ENCODE peak calls at places on chromosomes 6 and 20, in ten cellular contexts. H, R, A, D, K, S, G, I, V and B are unnamed samples.

GRCh38 chr6:169940554-169941290 is 189.3 kb downstream of the ERMARD start:
- DNase-seq in H (no peak), R (no peak), A (no peak), D (no peak), K (no peak), S (no peak), G (peak), I (no peak), V (no peak), B (no peak)

GRCh38 chr6:69090132-69090531 is 455.1 kb downstream of the ADGRB3 start:
- DNase-seq in H (no peak), R (no peak), A (no peak), D (no peak), K (no peak), S (no peak), G (no peak), I (no peak), V (peak), B (no peak)

GRCh38 chr6:147741419-147741818 is 232.9 kb downstream of the SAMD5 start:
- DNase-seq in H (no peak), R (no peak), A (no peak), D (no peak), K (no peak), S (no peak), G (no peak), I (no peak), V (no peak), B (no peak)

GRCh38 chr6:73672290-73672689 is 18.5 kb upstream of the SLC17A5 start:
- DNase-seq in H (no peak), R (no peak), A (no peak), D (no peak), K (no peak), S (no peak), G (no peak), I (no peak), V (no peak), B (no peak)

GRCh38 chr20:10715035-10715434 is 41.2 kb upstream of the JAG1 start:
- DNase-seq in H (no peak), R (no peak), A (no peak), D (no peak), K (no peak), S (no peak), G (no peak), I (no peak), V (peak), B (no peak)

GRCh38 chr6:113018351-113019151 is 671.4 kb downstream of the RFPL4B start:
- DNase-seq in H (no peak), R (no peak), A (peak), D (no peak), K (no peak), S (no peak), G (peak), I (no peak), V (peak), B (no peak)

GRCh38 chr6:121897337-121897760 is 461.9 kb downstream of the GJA1 start:
- DNase-seq in H (peak), R (no peak), A (no peak), D (peak), K (no peak), S (no peak), G (no peak), I (no peak), V (no peak), B (no peak)

GRCh38 chr6:3594196-3594595 is 137.3 kb upstream of the SLC22A23 start:
- DNase-seq in H (no peak), R (no peak), A (no peak), D (no peak), K (no peak), S (no peak), G (no peak), I (no peak), V (no peak), B (no peak)

GRCh38 chr6:139534472-139535115 is 160.1 kb upstream of the CITED2 start:
- DNase-seq in H (no peak), R (no peak), A (no peak), D (no peak), K (no peak), S (no peak), G (no peak), I (no peak), V (no peak), B (no peak)

GRCh38 chr6:81487489-81487888 is 265.0 kb downstream of the TENT5A start:
- DNase-seq in H (peak), R (no peak), A (peak), D (no peak), K (no peak), S (no peak), G (peak), I (no peak), V (no peak), B (peak)

GRCh38 chr6:132298344-132298949 is 102.8 kb downstream of the MOXD1 start:
- DNase-seq in H (peak), R (no peak), A (no peak), D (peak), K (no peak), S (peak), G (no peak), I (no peak), V (peak), B (no peak)

GRCh38 chr20:1174787-1175186 is 10.0 kb downstream of the TMEM74B start:
- DNase-seq in H (no peak), R (no peak), A (no peak), D (no peak), K (no peak), S (no peak), G (no peak), I (no peak), V (no peak), B (no peak)

GRCh38 chr6:109071125-109071917 is 23.3 kb downstream of the SESN1 start:
- DNase-seq in H (no peak), R (no peak), A (no peak), D (no peak), K (no peak), S (no peak), G (no peak), I (no peak), V (no peak), B (no peak)

GRCh38 chr6:122839477-122839876 is 50.4 kb downstream of the SMPDL3A start:
- DNase-seq in H (peak), R (no peak), A (no peak), D (peak), K (peak), S (no peak), G (peak), I (no peak), V (peak), B (peak)

GRCh38 chr6:146850238-146850896 is 251.6 kb downstream of the ADGB start:
- DNase-seq in H (no peak), R (peak), A (no peak), D (peak), K (no peak), S (no peak), G (peak), I (no peak), V (peak), B (no peak)

GRCh38 chr20:58025233-58025632 is 203.2 kb downstream of the ANKRD60 start:
- DNase-seq in H (no peak), R (no peak), A (no peak), D (no peak), K (no peak), S (no peak), G (no peak), I (no peak), V (no peak), B (no peak)

GRCh38 chr6:53926505-53926904 is 131.7 kb downstream of the LRRC1 start:
- DNase-seq in H (no peak), R (no peak), A (no peak), D (peak), K (no peak), S (no peak), G (no peak), I (no peak), V (peak), B (no peak)

GRCh38 chr20:59751075-59751711 is 146.9 kb downstream of the PHACTR3 start:
- DNase-seq in H (peak), R (peak), A (peak), D (peak), K (no peak), S (no peak), G (peak), I (peak), V (peak), B (peak)

GRCh38 chr6:484086-484728 is 92.7 kb downstream of the IRF4 start:
- DNase-seq in H (no peak), R (no peak), A (no peak), D (no peak), K (no peak), S (no peak), G (no peak), I (no peak), V (no peak), B (no peak)

GRCh38 chr6:170040115-170040500 is 250.8 kb downstream of the DLL1 start:
- DNase-seq in H (no peak), R (no peak), A (peak), D (no peak), K (peak), S (no peak), G (peak), I (no peak), V (no peak), B (no peak)

GRCh38 chr6:107290491-107290890 is 168.9 kb downstream of the PDSS2 start:
- DNase-seq in H (peak), R (no peak), A (no peak), D (no peak), K (no peak), S (no peak), G (no peak), I (no peak), V (no peak), B (no peak)

GRCh38 chr6:164967102-164967501 is 342.3 kb downstream of the C6orf118 start:
- DNase-seq in H (peak), R (no peak), A (no peak), D (no peak), K (no peak), S (no peak), G (no peak), I (no peak), V (no peak), B (no peak)

GRCh38 chr20:5316188-5317158 is at the start of gene PROKR2:
- DNase-seq in H (peak), R (no peak), A (peak), D (peak), K (no peak), S (no peak), G (no peak), I (no peak), V (no peak), B (no peak)

GRCh38 chr6:43377710-43378229 is 8.3 kb upstream of the ZNF318 start:
- DNase-seq in H (no peak), R (no peak), A (no peak), D (no peak), K (no peak), S (no peak), G (no peak), I (no peak), V (no peak), B (no peak)

GRCh38 chr20:19998990-19999705 is 18.0 kb upstream of the NAA20 start:
- DNase-seq in H (no peak), R (no peak), A (no peak), D (no peak), K (no peak), S (no peak), G (no peak), I (peak), V (no peak), B (no peak)
- H3K27ac ChIP-seq in H (no peak), R (peak), A (no peak), D (no peak), K (no peak), S (no peak), G (no peak), I (no peak), V (no peak), B (no peak)

GRCh38 chr6:110877154-110877564 is 2.6 kb downstream of the AMD1 start:
- DNase-seq in H (no peak), R (no peak), A (no peak), D (no peak), K (no peak), S (no peak), G (no peak), I (no peak), V (peak), B (no peak)
- H3K27ac ChIP-seq in H (peak), R (peak), A (peak), D (peak), K (peak), S (no peak), G (peak), I (peak), V (no peak), B (peak)

GRCh38 chr6:14501914-14502313 is 384.3 kb downstream of the CD83 start:
- DNase-seq in H (no peak), R (no peak), A (no peak), D (no peak), K (no peak), S (no peak), G (no peak), I (no peak), V (no peak), B (no peak)
- H3K27ac ChIP-seq in H (no peak), R (no peak), A (no peak), D (no peak), K (no peak), S (no peak), G (no peak), I (no peak), V (no peak), B (no peak)

GRCh38 chr20:62651285-62652021 is 9.2 kb downstream of the SLCO4A1 start:
- DNase-seq in H (peak), R (no peak), A (peak), D (peak), K (peak), S (peak), G (peak), I (no peak), V (no peak), B (no peak)
- H3K27ac ChIP-seq in H (no peak), R (peak), A (peak), D (peak), K (peak), S (peak), G (peak), I (peak), V (peak), B (peak)

GRCh38 chr6:90290991-90291390 is 5.7 kb downstream of the BACH2 start:
- DNase-seq in H (no peak), R (no peak), A (no peak), D (no peak), K (no peak), S (no peak), G (no peak), I (no peak), V (no peak), B (no peak)
- H3K27ac ChIP-seq in H (no peak), R (no peak), A (no peak), D (no peak), K (no peak), S (peak), G (no peak), I (peak), V (no peak), B (no peak)

GRCh38 chr6:7234547-7234946 is 78.5 kb downstream of the SSR1 start:
- DNase-seq in H (no peak), R (no peak), A (no peak), D (no peak), K (peak), S (no peak), G (no peak), I (no peak), V (no peak), B (no peak)

GRCh38 chr6:7235712-7236311 is 77.2 kb downstream of the SSR1 start:
- DNase-seq in H (no peak), R (no peak), A (no peak), D (no peak), K (peak), S (no peak), G (no peak), I (no peak), V (no peak), B (no peak)

GRCh38 chr6:7238526-7238899 is 74.5 kb downstream of the SSR1 start:
- DNase-seq in H (no peak), R (no peak), A (no peak), D (no peak), K (no peak), S (no peak), G (no peak), I (no peak), V (no peak), B (no peak)

GRCh38 chr6:7237653-7238190 is 75.3 kb downstream of the SSR1 start:
- DNase-seq in H (no peak), R (no peak), A (no peak), D (no peak), K (peak), S (no peak), G (no peak), I (no peak), V (no peak), B (no peak)

GRCh38 chr6:7236312-7237209 is 76.4 kb downstream of the SSR1 start:
- DNase-seq in H (no peak), R (no peak), A (no peak), D (no peak), K (peak), S (no peak), G (no peak), I (peak), V (no peak), B (no peak)
- H3K27ac ChIP-seq in H (no peak), R (peak), A (no peak), D (peak), K (peak), S (no peak), G (no peak), I (peak), V (no peak), B (no peak)

DNA sequence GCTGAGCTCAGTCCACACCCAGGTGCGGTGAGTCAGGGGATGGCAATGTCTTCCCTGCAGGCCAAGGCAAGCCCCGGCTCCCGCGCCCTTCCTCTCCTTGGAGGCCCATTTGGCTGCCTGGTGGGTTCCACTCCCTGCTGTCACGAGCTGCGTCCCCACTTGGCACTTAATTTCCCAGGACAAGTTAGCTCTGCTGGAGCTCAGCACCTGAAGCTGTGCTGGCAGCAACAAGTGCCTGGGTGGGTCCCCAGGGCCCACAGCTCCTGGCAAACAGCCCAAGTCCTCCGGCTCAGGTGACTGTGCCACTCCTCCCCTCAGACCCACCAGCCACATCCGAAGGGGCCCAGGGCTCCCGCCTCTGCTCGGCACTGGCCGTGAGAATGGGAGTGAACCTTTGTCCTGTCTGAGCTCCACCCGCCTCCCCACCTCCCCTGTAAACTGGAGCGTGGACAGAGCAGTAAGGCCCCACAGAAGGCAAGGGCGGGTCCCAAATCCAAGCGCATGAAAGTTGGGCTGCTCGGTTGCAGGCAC is 16.9 kb downstream of the LAMA5 start:
- DNase-seq in H (no peak), R (peak), A (no peak), D (no peak), K (no peak), S (peak), G (no peak), I (no peak), V (no peak), B (no peak)
- H3K27ac ChIP-seq in H (peak), R (no peak), A (peak), D (no peak), K (peak), S (no peak), G (no peak), I (no peak), V (no peak), B (no peak)